ENCODE peak calls at places on chromosome 18, in ten cellular contexts. B is body of pancreas, O is esophagus muscularis mucosa, L is Peyer's patch, F is lower leg skin, E is uterus, I is IMR-90, D is prostate gland, M is A549, Z is gastrocnemius medialis. N is an unnamed sample.

GRCh38 chr18:57664600-57665165 is 43.0 kb upstream of the NARS1 start:
- DNase-seq in B (no peak), O (no peak), L (no peak), F (no peak), E (no peak), I (no peak), D (no peak), M (no peak), Z (no peak), N (no peak)

GRCh38 chr18:12589419-12589818 is 68.5 kb downstream of the SPIRE1 start:
- DNase-seq in B (no peak), O (no peak), L (no peak), F (no peak), E (no peak), I (no peak), D (peak; percentile 21), M (no peak), Z (no peak), N (no peak)

GRCh38 chr18:3726241-3726951 is 276.4 kb downstream of the TGIF1 start:
- DNase-seq in B (no peak), O (no peak), L (no peak), F (no peak), E (no peak), I (no peak), D (no peak), M (no peak), Z (no peak), N (no peak)

GRCh38 chr18:40692871-40693270 is 1262.2 kb upstream of the PIK3C3 start:
- DNase-seq in B (no peak), O (no peak), L (no peak), F (no peak), E (no peak), I (peak; percentile 40), D (no peak), M (no peak), Z (no peak), N (no peak)

GRCh38 chr18:2197945-2198344 is 373.4 kb downstream of the METTL4 start:
- DNase-seq in B (no peak), O (no peak), L (no peak), F (no peak), E (no peak), I (no peak), D (no peak), M (no peak), Z (no peak), N (no peak)

GRCh38 chr18:31065036-31065773 is 22.7 kb upstream of the DSC3 start:
- DNase-seq in B (no peak), O (no peak), L (no peak), F (no peak), E (no peak), I (no peak), D (no peak), M (no peak), Z (no peak), N (no peak)

GRCh38 chr18:76450912-76451421 is 44.1 kb downstream of the ZNF516 start:
- DNase-seq in B (no peak), O (no peak), L (peak; percentile 51), F (peak; percentile 89), E (no peak), I (peak; percentile 72), D (no peak), M (no peak), Z (peak; percentile 77), N (peak; percentile 59)

GRCh38 chr18:36934884-36935283 is 106.0 kb downstream of the KIAA1328 start:
- DNase-seq in B (no peak), O (no peak), L (no peak), F (no peak), E (no peak), I (peak; percentile 87), D (no peak), M (no peak), Z (no peak), N (no peak)

GRCh38 chr18:55484773-55485172 is 103.2 kb downstream of the TCF4 start:
- DNase-seq in B (no peak), O (no peak), L (no peak), F (no peak), E (no peak), I (no peak), D (no peak), M (no peak), Z (no peak), N (no peak)

GRCh38 chr18:65988371-65988770 is 237.6 kb downstream of the CDH7 start:
- DNase-seq in B (no peak), O (no peak), L (no peak), F (no peak), E (no peak), I (no peak), D (no peak), M (no peak), Z (no peak), N (no peak)

GRCh38 chr18:52582516-52582915 is 242.5 kb downstream of the DCC start:
- DNase-seq in B (no peak), O (no peak), L (no peak), F (no peak), E (no peak), I (no peak), D (no peak), M (no peak), Z (no peak), N (no peak)

DNA sequence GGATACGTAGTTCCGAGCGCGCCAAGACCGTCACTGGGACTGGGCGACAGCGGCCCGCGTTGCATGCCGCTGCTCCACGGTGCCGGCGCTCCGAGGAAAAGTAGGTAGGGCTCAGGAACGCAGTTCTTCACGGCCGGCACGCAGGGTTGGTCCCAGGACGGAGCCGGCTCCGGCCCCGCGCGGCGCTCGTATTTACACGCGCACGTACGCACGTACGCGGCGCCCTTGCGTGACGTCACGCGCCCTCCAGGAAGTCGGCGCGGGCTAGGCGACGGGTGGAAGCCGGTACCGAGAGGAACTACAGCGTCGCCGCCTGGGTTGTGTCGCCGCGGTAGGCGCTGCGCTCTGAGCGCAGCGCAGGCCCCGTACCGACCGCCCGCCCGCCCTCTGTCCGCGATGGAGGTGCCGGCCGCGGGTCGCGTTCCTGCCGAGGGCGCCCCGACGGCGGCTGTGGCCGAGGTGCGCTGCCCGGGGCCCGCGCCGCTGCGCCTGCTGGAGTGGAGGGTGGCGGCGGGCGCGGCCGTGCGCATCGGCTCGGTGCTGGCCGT is at the start of gene CTDP1:
- DNase-seq in B (peak; percentile 95), O (peak; percentile 98), L (peak; percentile 96), F (peak; percentile 97), E (peak; percentile 87), I (peak; percentile 91), D (peak; percentile 87), M (peak; percentile 94), Z (peak; percentile 91), N (peak; percentile 93)
- TF ChIP-seq POLR2A in B (no peak), O (peak; percentile 45), L (peak; percentile 77), F (no peak), E (peak; percentile 45), I (no peak), D (peak; percentile 46), M (peak; percentile 31), Z (peak; percentile 65), N (peak; percentile 60)

GRCh38 chr18:44452346-44452745 is 228.3 kb upstream of the SETBP1 start:
- DNase-seq in B (peak; percentile 5), O (no peak), L (no peak), F (no peak), E (no peak), I (no peak), D (no peak), M (no peak), Z (no peak), N (no peak)
- TF ChIP-seq POLR2A in B (no peak), O (no peak), L (no peak), F (no peak), E (no peak), I (no peak), D (no peak), M (no peak), Z (no peak), N (no peak)

GRCh38 chr18:23227729-23228075 is 92.4 kb downstream of the CABLES1 start:
- DNase-seq in B (no peak), O (no peak), L (no peak), F (no peak), E (no peak), I (no peak), D (no peak), M (no peak), Z (no peak), N (no peak)

GRCh38 chr18:23226386-23226785 is 91.1 kb downstream of the CABLES1 start:
- DNase-seq in B (no peak), O (no peak), L (no peak), F (no peak), E (no peak), I (peak; percentile 61), D (no peak), M (no peak), Z (no peak), N (no peak)

GRCh38 chr18:23229472-23229871 is 94.2 kb downstream of the CABLES1 start:
- DNase-seq in B (no peak), O (no peak), L (no peak), F (no peak), E (no peak), I (peak; percentile 50), D (no peak), M (no peak), Z (no peak), N (no peak)

GRCh38 chr18:23226930-23227728 is 91.8 kb downstream of the CABLES1 start:
- DNase-seq in B (no peak), O (no peak), L (no peak), F (peak; percentile 90), E (peak; percentile 74), I (peak; percentile 94), D (no peak), M (no peak), Z (peak; percentile 30), N (no peak)

GRCh38 chr18:23228102-23229051 is 93.1 kb downstream of the CABLES1 start:
- DNase-seq in B (peak; percentile 25), O (no peak), L (peak; percentile 53), F (no peak), E (peak; percentile 65), I (peak; percentile 75), D (no peak), M (no peak), Z (no peak), N (no peak)
- TF ChIP-seq POLR2A in B (no peak), O (no peak), L (no peak), F (no peak), E (no peak), I (no peak), D (no peak), M (no peak), Z (no peak), N (no peak)

DNA sequence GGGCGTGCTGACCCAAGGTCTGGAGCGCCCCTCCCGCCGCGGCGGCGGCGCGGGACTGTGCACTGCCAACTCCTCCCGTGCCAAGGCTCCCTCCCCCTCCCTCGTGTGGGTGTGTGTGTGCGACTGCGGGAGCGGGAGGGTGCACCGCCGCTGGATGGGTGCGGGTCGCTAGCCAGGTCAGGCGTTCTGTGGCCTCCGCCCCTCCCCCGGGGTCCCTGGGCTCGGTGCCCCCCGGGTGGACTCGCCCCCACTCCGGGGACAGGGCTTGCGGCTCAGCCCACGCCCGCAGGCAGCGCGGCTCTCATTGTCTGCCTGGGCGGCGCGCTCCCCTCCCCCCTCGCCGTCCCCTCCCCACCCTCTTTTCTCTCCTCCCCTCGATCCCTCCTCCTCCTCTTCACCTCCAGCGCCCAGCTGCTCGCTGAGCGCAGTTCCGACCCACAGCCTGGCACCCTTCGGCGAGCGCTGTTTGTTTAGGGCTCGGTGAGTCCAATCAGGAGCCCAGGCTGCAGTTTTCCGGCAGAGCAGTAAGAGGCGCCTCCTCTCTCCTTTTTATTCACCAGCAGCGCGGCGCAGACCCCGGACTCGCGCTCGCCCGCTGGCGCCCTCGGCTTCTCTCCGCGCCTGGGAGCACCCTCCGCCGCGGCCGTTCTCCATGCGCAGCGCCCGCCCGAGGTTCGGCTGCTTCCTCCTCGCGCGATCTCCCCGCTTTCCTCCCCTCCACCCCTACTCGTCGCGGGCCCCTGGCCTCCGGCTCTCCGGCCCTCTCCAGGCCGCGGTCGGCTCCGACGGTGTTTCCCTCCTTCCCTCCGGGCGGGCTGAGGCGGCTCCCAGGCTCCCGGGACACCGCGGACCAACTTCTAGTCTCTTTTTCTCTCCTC is at the start of gene GATA6:
- DNase-seq in B (peak; percentile 98), O (no peak), L (peak; percentile 93), F (peak; percentile 90), E (peak; percentile 95), I (peak; percentile 91), D (peak; percentile 81), M (peak; percentile 85), Z (peak; percentile 31), N (peak; percentile 97)
- TF ChIP-seq POLR2A in B (peak; percentile 100), O (peak; percentile 35), L (peak; percentile 98), F (no peak), E (peak; percentile 90), I (peak; percentile 98), D (peak; percentile 44), M (peak; percentile 61), Z (peak; percentile 16), N (peak; percentile 97)